ENCODE peak calls at places on chromosomes 7 and 10, in nine cellular contexts. P is astrocyte of the spinal cord, F is colonic mucosa, A is AG10803, V is K562, Y is fibroblast of lung, H is GM12878, K is dorsolateral prefrontal cortex, Q is transverse colon. C is an unnamed sample.

GRCh38 chr10:31757374-31757773 is 171.3 kb downstream of the ARHGAP12 start:
- DNase-seq in K (no peak), Y (no peak), Q (no peak), H (no peak), V (no peak), P (peak; percentile 19), A (peak; percentile 68), F (no peak), C (no peak)

GRCh38 chr7:39566056-39566921 is at the start of gene YAE1:
- DNase-seq in Y (peak; percentile 78), P (peak; percentile 68), A (peak; percentile 73), H (peak; percentile 54), Q (peak; percentile 84), K (peak; percentile 88), V (peak; percentile 90), F (peak; percentile 91), C (no peak)

GRCh38 chr7:97351488-97351887 is 234.0 kb downstream of the SDHAF3 start:
- DNase-seq in A (no peak), K (no peak), Q (no peak), H (no peak), P (no peak), F (no peak), Y (no peak), V (no peak), C (no peak)

GRCh38 chr7:24653316-24654085 is 80.2 kb downstream of the PALS2 start:
- DNase-seq in Q (no peak), H (no peak), F (no peak), P (no peak), K (no peak), A (peak; percentile 10), Y (peak; percentile 17), V (no peak), C (no peak)

GRCh38 chr7:36945612-36946400 is 221.5 kb upstream of the AOAH start:
- DNase-seq in V (no peak), P (no peak), F (peak; percentile 45), K (peak; percentile 51), A (no peak), Q (peak; percentile 43), H (no peak), Y (no peak), C (no peak)

GRCh38 chr7:118153551-118154177 is 30.3 kb upstream of the LSM8 start:
- DNase-seq in A (peak; percentile 41), F (peak; percentile 36), V (peak; percentile 58), P (peak; percentile 38), K (no peak), Q (peak; percentile 12), Y (peak; percentile 13), H (no peak), C (no peak)

GRCh38 chr7:156017431-156017830 is 205.2 kb upstream of the SHH start:
- DNase-seq in V (no peak), P (no peak), A (no peak), H (no peak), Q (no peak), F (no peak), K (no peak), Y (no peak), C (no peak)

GRCh38 chr10:24642921-24643678 is 80.6 kb downstream of the ARHGAP21 start:
- DNase-seq in V (peak; percentile 21), A (peak; percentile 90), Q (no peak), P (peak; percentile 83), Y (peak; percentile 86), K (no peak), F (peak; percentile 37), H (peak; percentile 40), C (peak; percentile 67)

GRCh38 chr7:31811650-31812461 is 124.8 kb downstream of the PPP1R17 start:
- DNase-seq in P (peak; percentile 48), F (no peak), H (peak; percentile 58), K (no peak), A (peak; percentile 83), V (no peak), Y (peak; percentile 59), Q (no peak), C (peak; percentile 48)

DNA sequence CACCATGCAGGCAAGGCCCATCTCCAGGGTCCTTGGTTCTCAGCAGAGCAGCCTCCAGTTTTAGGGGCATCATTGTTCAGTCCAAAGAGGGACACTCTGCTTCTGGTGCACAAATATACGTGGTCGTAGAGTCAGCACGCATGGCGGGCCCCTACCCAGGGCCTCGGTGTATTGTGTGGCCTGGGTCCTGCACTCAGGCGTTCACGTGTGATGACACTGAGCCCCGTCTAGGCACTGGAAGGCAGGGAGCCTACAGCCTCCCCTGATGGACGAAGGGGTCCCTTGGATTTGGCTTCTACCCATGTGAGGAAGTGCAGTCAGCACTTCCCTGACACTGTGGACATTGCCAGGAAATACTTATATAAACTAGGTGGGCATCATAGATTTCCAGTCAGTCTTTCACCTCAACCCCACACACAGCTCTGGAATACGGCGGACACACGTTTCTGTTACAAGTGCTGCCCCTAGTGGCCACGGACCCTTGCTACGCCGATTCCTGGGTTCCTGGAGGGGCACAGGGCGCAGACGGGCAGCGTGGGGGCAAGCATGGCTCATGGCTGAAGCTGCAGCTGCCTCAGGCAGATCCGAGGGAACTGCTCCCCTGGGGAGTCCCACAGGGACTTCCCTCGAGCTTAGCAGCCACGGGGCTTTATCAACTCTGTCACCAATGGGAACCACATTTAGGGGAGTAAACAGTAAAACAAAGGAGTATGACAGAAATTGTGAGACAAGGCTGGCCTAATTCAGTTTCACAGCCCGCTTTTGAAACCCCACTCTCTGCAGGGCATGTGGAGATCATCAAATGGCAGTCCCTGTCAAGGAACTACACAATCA is 25.4 kb downstream of the AIFM2 start:
- DNase-seq in Y (peak; percentile 6), P (no peak), Q (no peak), K (no peak), H (peak; percentile 80), V (peak; percentile 73), A (no peak), F (no peak), C (no peak)
- TF ChIP-seq CTCF in Y (peak; percentile 55), P (peak; percentile 62), Q (peak; percentile 11), K (peak; percentile 44), H (peak; percentile 38), V (peak; percentile 76), A (peak; percentile 30), F (peak; percentile 19), C (peak; percentile 42)

GRCh38 chr7:151088019-151088855 is 2.0 kb downstream of the AGAP3 start:
- DNase-seq in P (peak; percentile 34), Q (no peak), F (no peak), Y (peak; percentile 42), H (no peak), A (peak; percentile 44), V (no peak), K (no peak), C (no peak)

GRCh38 chr7:151088856-151089699 is 2.8 kb downstream of the AGAP3 start:
- DNase-seq in Q (peak; percentile 62), P (peak; percentile 62), V (no peak), Y (peak; percentile 63), K (peak; percentile 31), A (peak; percentile 69), F (peak; percentile 54), H (no peak), C (no peak)

GRCh38 chr7:151091003-151091402 is 4.7 kb downstream of the AGAP3 start:
- DNase-seq in Y (no peak), A (no peak), F (no peak), V (no peak), Q (no peak), P (no peak), K (no peak), H (no peak), C (no peak)

GRCh38 chr7:151091431-151091830 is 5.2 kb downstream of the AGAP3 start:
- DNase-seq in Y (no peak), Q (peak; percentile 69), V (peak; percentile 80), P (no peak), F (peak; percentile 78), K (no peak), H (no peak), A (no peak), C (no peak)

DNA sequence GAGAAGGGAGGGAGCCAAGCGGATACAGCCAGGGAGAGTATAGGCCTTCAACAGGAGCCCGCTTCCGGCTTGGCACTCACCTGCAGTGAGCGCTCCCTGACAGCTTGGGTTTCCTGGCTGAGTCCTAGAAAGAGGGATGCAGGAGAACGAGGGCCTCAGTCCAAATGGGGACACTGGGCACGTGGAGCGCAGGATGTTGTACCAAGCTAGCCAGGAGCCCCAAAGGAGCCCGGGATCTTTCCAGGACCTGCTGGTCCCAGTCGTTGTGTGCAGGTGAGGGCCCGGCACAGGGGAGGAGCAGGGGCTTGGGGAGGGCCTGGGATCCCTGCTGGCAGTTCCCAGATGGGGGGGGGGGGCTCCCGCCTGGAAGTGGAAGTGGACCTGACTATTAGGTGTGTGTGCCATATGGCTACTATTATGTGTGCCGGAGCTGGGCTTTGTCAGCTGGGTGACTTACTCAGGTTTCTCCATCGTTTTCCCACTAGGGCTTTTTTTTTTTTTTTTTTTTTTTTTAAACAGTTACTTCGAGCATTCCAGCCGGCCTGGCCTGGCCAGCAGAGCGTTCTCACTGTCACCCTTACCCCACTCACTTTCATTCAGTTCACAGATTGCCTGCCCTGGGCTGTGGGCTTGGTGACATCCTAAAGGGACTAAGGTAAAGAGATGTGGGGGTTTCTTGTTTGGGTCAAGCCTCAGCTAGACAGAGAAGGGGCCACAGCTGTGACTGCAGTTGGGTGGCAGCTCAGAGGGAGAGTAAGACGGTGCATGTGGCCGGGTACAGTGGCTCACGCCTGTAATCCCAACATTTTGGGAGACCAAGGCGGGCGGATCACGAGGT is 3.8 kb downstream of the AGAP3 start:
- DNase-seq in F (no peak), A (no peak), H (no peak), K (no peak), Y (no peak), V (no peak), Q (no peak), P (no peak), C (no peak)
- H3K4me3 ChIP-seq in F (no peak overlapping the region), A (peak overlapping the region; percentile 77), H (peak overlapping the region; percentile 87), K (peak overlapping the region; percentile 90), Y (no peak overlapping the region), V (no peak overlapping the region), Q (no peak overlapping the region), P (no peak overlapping the region), C (no peak overlapping the region)

GRCh38 chr7:134646425-134647305 is at the start of gene BPGM:
- DNase-seq in K (peak; percentile 98), A (peak; percentile 100), H (peak; percentile 100), V (peak; percentile 99), F (peak; percentile 99), Q (peak; percentile 98), P (peak; percentile 100), Y (peak; percentile 100), C (peak; percentile 100)
- TF ChIP-seq CTCF in K (peak; percentile 30), A (peak; percentile 48), H (peak; percentile 48), V (peak; percentile 66), F (no peak), Q (no peak), P (peak; percentile 54), Y (peak; percentile 9), C (peak; percentile 43)

GRCh38 chr10:33655165-33655815 is 320.8 kb upstream of the NRP1 start:
- DNase-seq in Y (peak; percentile 18), Q (no peak), F (no peak), P (no peak), H (no peak), K (no peak), V (no peak), A (no peak), C (no peak)

GRCh38 chr10:33657913-33658312 is 323.4 kb upstream of the NRP1 start:
- DNase-seq in Q (no peak), A (no peak), P (no peak), K (no peak), Y (no peak), F (no peak), H (no peak), V (no peak), C (no peak)

GRCh38 chr10:33660329-33660728 is 325.9 kb upstream of the NRP1 start:
- DNase-seq in V (no peak), P (no peak), F (no peak), A (no peak), H (no peak), Y (no peak), K (no peak), Q (no peak), C (no peak)

GRCh38 chr10:33655921-33656320 is 321.5 kb upstream of the NRP1 start:
- DNase-seq in F (no peak), Q (no peak), A (no peak), P (no peak), H (no peak), K (no peak), V (no peak), Y (peak; percentile 38), C (no peak)

GRCh38 chr10:33657154-33657900 is 322.9 kb upstream of the NRP1 start:
- DNase-seq in K (no peak), H (no peak), A (no peak), P (peak; percentile 31), Q (no peak), F (no peak), V (no peak), Y (peak; percentile 17), C (no peak)
- H3K4me3 ChIP-seq in K (no peak overlapping the region), H (no peak overlapping the region), A (no peak overlapping the region), P (no peak overlapping the region), Q (no peak overlapping the region), F (no peak overlapping the region), V (no peak overlapping the region), Y (no peak overlapping the region), C (no peak overlapping the region)

C was measured in AG09309.